ENCODE peak calls at places on chromosomes 7 and 10, in seven cellular contexts. One of them, this sample, is unnamed.

GRCh38 chr10:73099141-73099540 is 2.5 kb upstream of the P4HA1 start:
- DNase-seq in H9: no peak
- DNase-seq in mesenchymal stem cell: no peak
- DNase-seq in trophoblast cell: no peak
- DNase-seq in IMR-90: no peak
- DNase-seq in H1: no peak
- DNase-seq in mesendoderm: no peak
- DNase-seq in this sample: no peak

GRCh38 chr7:157007470-157008066 is 2.9 kb downstream of the MNX1 start:
- DNase-seq in H9: no peak
- DNase-seq in mesenchymal stem cell: no peak
- DNase-seq in trophoblast cell: no peak
- DNase-seq in IMR-90: no peak
- DNase-seq in H1: peak
- DNase-seq in mesendoderm: peak
- DNase-seq in this sample: no peak

GRCh38 chr7:13017881-13018280 is 330.4 kb downstream of the ARL4A start:
- DNase-seq in H9: no peak
- DNase-seq in mesenchymal stem cell: no peak
- DNase-seq in trophoblast cell: no peak
- DNase-seq in IMR-90: no peak
- DNase-seq in H1: no peak
- DNase-seq in mesendoderm: peak
- DNase-seq in this sample: no peak

GRCh38 chr10:30188567-30189253 is 129.3 kb upstream of the JCAD start:
- DNase-seq in H9: no peak
- DNase-seq in mesenchymal stem cell: peak
- DNase-seq in trophoblast cell: no peak
- DNase-seq in IMR-90: no peak
- DNase-seq in H1: no peak
- DNase-seq in mesendoderm: no peak
- DNase-seq in this sample: no peak

GRCh38 chr10:95864906-95865813 is 42.6 kb upstream of the CC2D2B start:
- DNase-seq in H9: peak
- DNase-seq in mesenchymal stem cell: peak
- DNase-seq in trophoblast cell: peak
- DNase-seq in IMR-90: peak
- DNase-seq in H1: no peak
- DNase-seq in mesendoderm: peak
- DNase-seq in this sample: peak

GRCh38 chr7:45590679-45591057 is 16.5 kb downstream of the ADCY1 start:
- DNase-seq in H9: peak
- DNase-seq in mesenchymal stem cell: no peak
- DNase-seq in trophoblast cell: no peak
- DNase-seq in IMR-90: no peak
- DNase-seq in H1: no peak
- DNase-seq in mesendoderm: no peak
- DNase-seq in this sample: no peak

GRCh38 chr10:109922976-109923921 is at the start of gene XPNPEP1:
- DNase-seq in H9: peak
- DNase-seq in mesenchymal stem cell: peak
- DNase-seq in trophoblast cell: peak
- DNase-seq in IMR-90: peak
- DNase-seq in H1: peak
- DNase-seq in mesendoderm: peak
- DNase-seq in this sample: peak

GRCh38 chr7:106402898-106403297 is 118.1 kb upstream of the NAMPT start:
- DNase-seq in H9: no peak
- DNase-seq in mesenchymal stem cell: no peak
- DNase-seq in trophoblast cell: no peak
- DNase-seq in IMR-90: no peak
- DNase-seq in H1: no peak
- DNase-seq in mesendoderm: no peak
- DNase-seq in this sample: no peak

GRCh38 chr10:326894-327635 is 191.8 kb downstream of the ZMYND11 start:
- DNase-seq in H9: no peak
- DNase-seq in mesenchymal stem cell: no peak
- DNase-seq in trophoblast cell: peak
- DNase-seq in IMR-90: no peak
- DNase-seq in H1: no peak
- DNase-seq in mesendoderm: no peak
- DNase-seq in this sample: no peak

GRCh38 chr7:100974021-100974420 is 4.7 kb downstream of the MUC12 start:
- DNase-seq in H9: no peak
- DNase-seq in mesenchymal stem cell: peak
- DNase-seq in trophoblast cell: no peak
- DNase-seq in IMR-90: no peak
- DNase-seq in H1: no peak
- DNase-seq in mesendoderm: no peak
- DNase-seq in this sample: no peak

GRCh38 chr10:12448729-12449391 is 99.5 kb downstream of the CAMK1D start:
- DNase-seq in H9: no peak
- DNase-seq in mesenchymal stem cell: peak
- DNase-seq in trophoblast cell: peak
- DNase-seq in IMR-90: peak
- DNase-seq in H1: no peak
- DNase-seq in mesendoderm: no peak
- DNase-seq in this sample: no peak

GRCh38 chr7:54967384-54967783 is 51.4 kb upstream of the EGFR start:
- DNase-seq in H9: no peak
- DNase-seq in mesenchymal stem cell: no peak
- DNase-seq in trophoblast cell: peak
- DNase-seq in IMR-90: peak
- DNase-seq in H1: no peak
- DNase-seq in mesendoderm: peak
- DNase-seq in this sample: no peak

GRCh38 chr10:132421377-132422168 is 24.6 kb downstream of the PWWP2B start:
- DNase-seq in H9: no peak
- DNase-seq in mesenchymal stem cell: peak
- DNase-seq in trophoblast cell: peak
- DNase-seq in IMR-90: peak
- DNase-seq in H1: no peak
- DNase-seq in mesendoderm: no peak
- DNase-seq in this sample: no peak

GRCh38 chr10:35412900-35413491 is 76.7 kb downstream of the CCNY start:
- DNase-seq in H9: no peak
- DNase-seq in mesenchymal stem cell: no peak
- DNase-seq in trophoblast cell: no peak
- DNase-seq in IMR-90: peak
- DNase-seq in H1: no peak
- DNase-seq in mesendoderm: peak
- DNase-seq in this sample: no peak

GRCh38 chr7:44990520-44991023 is 9.4 kb upstream of the CCM2 start:
- DNase-seq in H9: no peak
- DNase-seq in mesenchymal stem cell: no peak
- DNase-seq in trophoblast cell: no peak
- DNase-seq in IMR-90: peak
- DNase-seq in H1: no peak
- DNase-seq in mesendoderm: no peak
- DNase-seq in this sample: no peak

GRCh38 chr10:5323446-5323845 is 41.3 kb upstream of the UCN3 start:
- DNase-seq in H9: no peak
- DNase-seq in mesenchymal stem cell: no peak
- DNase-seq in trophoblast cell: no peak
- DNase-seq in IMR-90: no peak
- DNase-seq in H1: no peak
- DNase-seq in mesendoderm: no peak
- DNase-seq in this sample: no peak

GRCh38 chr10:5318148-5318547 is 46.6 kb upstream of the UCN3 start:
- DNase-seq in H9: no peak
- DNase-seq in mesenchymal stem cell: no peak
- DNase-seq in trophoblast cell: no peak
- DNase-seq in IMR-90: no peak
- DNase-seq in H1: no peak
- DNase-seq in mesendoderm: no peak
- DNase-seq in this sample: no peak

GRCh38 chr10:5317547-5318107 is 47.1 kb upstream of the UCN3 start:
- DNase-seq in H9: no peak
- DNase-seq in mesenchymal stem cell: peak
- DNase-seq in trophoblast cell: no peak
- DNase-seq in IMR-90: peak
- DNase-seq in H1: no peak
- DNase-seq in mesendoderm: peak
- DNase-seq in this sample: no peak

GRCh38 chr10:5319863-5320262 is 44.9 kb upstream of the UCN3 start:
- DNase-seq in H9: no peak
- DNase-seq in mesenchymal stem cell: no peak
- DNase-seq in trophoblast cell: no peak
- DNase-seq in IMR-90: no peak
- DNase-seq in H1: no peak
- DNase-seq in mesendoderm: no peak
- DNase-seq in this sample: no peak

DNA sequence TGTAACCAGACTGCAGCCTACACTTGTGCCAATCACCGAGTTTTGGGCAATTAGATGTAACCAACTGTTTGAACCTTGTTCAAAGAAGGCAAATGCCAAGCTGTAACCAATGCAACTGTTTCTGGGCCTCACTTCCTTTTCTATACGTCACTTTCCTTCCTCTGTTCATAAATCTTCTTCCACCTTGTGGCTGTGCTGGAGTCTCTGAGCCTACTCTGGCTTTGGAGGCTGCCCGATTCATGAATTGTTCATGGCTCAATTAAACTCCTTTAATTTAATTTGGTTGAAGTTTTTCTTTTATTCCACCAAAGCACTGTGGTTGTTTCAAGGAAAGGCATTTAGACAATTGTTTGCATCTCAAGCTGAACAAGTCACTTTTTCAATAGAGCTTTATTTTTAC is 43.5 kb upstream of the UCN3 start:
- DNase-seq in H9: no peak
- DNase-seq in mesenchymal stem cell: no peak
- DNase-seq in trophoblast cell: no peak
- DNase-seq in IMR-90: no peak
- DNase-seq in H1: no peak
- DNase-seq in mesendoderm: no peak
- DNase-seq in this sample: no peak
- H3K27ac ChIP-seq in H9: no peak
- H3K27ac ChIP-seq in mesenchymal stem cell: no peak
- H3K27ac ChIP-seq in trophoblast cell: no peak
- H3K27ac ChIP-seq in IMR-90: no peak
- H3K27ac ChIP-seq in H1: no peak
- H3K27ac ChIP-seq in mesendoderm: no peak
- H3K27ac ChIP-seq in this sample: no peak

GRCh38 chr7:139365336-139365735 is 5.6 kb downstream of the LUC7L2 start:
- DNase-seq in H9: no peak
- DNase-seq in mesenchymal stem cell: no peak
- DNase-seq in trophoblast cell: no peak
- DNase-seq in IMR-90: no peak
- DNase-seq in H1: no peak
- DNase-seq in mesendoderm: no peak
- DNase-seq in this sample: no peak

GRCh38 chr7:139366400-139366799 is 6.7 kb downstream of the LUC7L2 start:
- DNase-seq in H9: no peak
- DNase-seq in mesenchymal stem cell: no peak
- DNase-seq in trophoblast cell: no peak
- DNase-seq in IMR-90: no peak
- DNase-seq in H1: no peak
- DNase-seq in mesendoderm: no peak
- DNase-seq in this sample: no peak

GRCh38 chr7:139370943-139371313 is 11.2 kb downstream of the LUC7L2 start:
- DNase-seq in H9: no peak
- DNase-seq in mesenchymal stem cell: no peak
- DNase-seq in trophoblast cell: no peak
- DNase-seq in IMR-90: no peak
- DNase-seq in H1: no peak
- DNase-seq in mesendoderm: peak
- DNase-seq in this sample: no peak

GRCh38 chr7:139370301-139370942 is 10.7 kb downstream of the LUC7L2 start:
- DNase-seq in H9: no peak
- DNase-seq in mesenchymal stem cell: no peak
- DNase-seq in trophoblast cell: no peak
- DNase-seq in IMR-90: no peak
- DNase-seq in H1: no peak
- DNase-seq in mesendoderm: no peak
- DNase-seq in this sample: no peak

DNA sequence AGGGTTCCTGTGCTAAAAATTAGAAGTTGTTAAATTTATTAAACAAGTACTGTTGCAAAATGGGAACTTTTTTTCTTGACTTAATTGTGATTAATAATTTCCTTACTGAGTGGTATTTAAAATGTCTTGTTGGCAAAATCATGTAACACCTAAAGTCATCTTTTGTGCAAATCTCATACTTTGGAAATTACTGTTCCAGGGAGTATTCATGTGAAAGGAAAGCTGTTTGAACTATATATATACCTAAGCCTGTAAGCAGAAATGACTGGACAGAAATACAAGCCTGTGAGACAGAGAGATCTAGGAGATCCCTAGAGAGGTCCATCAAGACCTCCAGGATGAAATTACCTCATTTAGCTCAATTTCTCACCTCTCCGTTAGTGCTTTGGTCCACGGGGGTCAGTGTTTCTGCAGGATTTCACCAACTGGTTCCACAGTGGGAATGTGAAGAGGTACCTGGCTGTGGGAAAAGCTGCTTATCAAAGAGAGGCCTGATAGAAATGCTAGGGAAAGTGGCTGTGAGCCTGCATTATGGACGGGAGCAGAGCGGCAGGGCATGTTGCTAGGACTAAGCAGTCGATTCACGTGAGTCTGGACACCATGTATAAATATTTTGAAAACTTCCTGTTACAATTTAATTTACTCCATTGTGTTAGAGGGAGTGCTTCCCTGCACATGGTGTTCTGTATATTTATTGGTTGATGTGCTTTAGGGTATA is 7.9 kb downstream of the LUC7L2 start:
- DNase-seq in H9: no peak
- DNase-seq in mesenchymal stem cell: no peak
- DNase-seq in trophoblast cell: no peak
- DNase-seq in IMR-90: no peak
- DNase-seq in H1: no peak
- DNase-seq in mesendoderm: no peak
- DNase-seq in this sample: no peak
- H3K18ac ChIP-seq in H9: no peak
- H3K18ac ChIP-seq in mesenchymal stem cell: no peak
- H3K18ac ChIP-seq in trophoblast cell: no peak
- H3K18ac ChIP-seq in IMR-90: no peak
- H3K18ac ChIP-seq in H1: no peak
- H3K18ac ChIP-seq in mesendoderm: no peak
- H3K18ac ChIP-seq in this sample: no peak

DNA sequence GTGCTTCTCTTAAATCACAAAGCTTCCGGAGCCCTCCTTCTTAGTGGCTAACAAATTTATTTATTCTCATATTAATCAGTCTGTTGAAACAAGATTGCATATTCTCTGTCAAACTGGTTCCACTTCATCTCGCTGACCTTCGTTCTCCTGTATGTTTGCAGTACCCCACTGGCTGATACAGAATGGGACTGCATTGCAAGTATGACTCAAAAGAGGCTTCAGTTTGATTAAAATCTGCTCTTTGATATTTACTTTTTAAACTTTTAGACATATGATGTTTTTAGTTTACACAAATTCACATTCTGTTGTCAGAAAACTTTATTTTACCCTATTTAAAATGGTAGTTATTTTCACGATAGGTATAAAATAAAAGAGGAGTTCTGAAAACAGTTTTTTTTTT is 14.3 kb upstream of the ARHGAP12 start:
- DNase-seq in H9: no peak
- DNase-seq in mesenchymal stem cell: no peak
- DNase-seq in trophoblast cell: no peak
- DNase-seq in IMR-90: no peak
- DNase-seq in H1: no peak
- DNase-seq in mesendoderm: no peak
- DNase-seq in this sample: no peak
- H3K27ac ChIP-seq in H9: no peak
- H3K27ac ChIP-seq in mesenchymal stem cell: no peak
- H3K27ac ChIP-seq in trophoblast cell: no peak
- H3K27ac ChIP-seq in IMR-90: no peak
- H3K27ac ChIP-seq in H1: no peak
- H3K27ac ChIP-seq in mesendoderm: no peak
- H3K27ac ChIP-seq in this sample: no peak

GRCh38 chr7:29763266-29763665 is 43.0 kb upstream of the WIPF3 start:
- DNase-seq in H9: no peak
- DNase-seq in mesenchymal stem cell: no peak
- DNase-seq in trophoblast cell: no peak
- DNase-seq in IMR-90: no peak
- DNase-seq in H1: no peak
- DNase-seq in mesendoderm: no peak
- DNase-seq in this sample: no peak
- H3K18ac ChIP-seq in H9: no peak
- H3K18ac ChIP-seq in mesenchymal stem cell: no peak
- H3K18ac ChIP-seq in trophoblast cell: no peak
- H3K18ac ChIP-seq in IMR-90: no peak
- H3K18ac ChIP-seq in H1: no peak
- H3K18ac ChIP-seq in mesendoderm: no peak
- H3K18ac ChIP-seq in this sample: no peak

This sample was measured in neuronal stem cell.